ENCODE peak calls at places on chromosome 12, in eight cellular contexts. One of them, this sample, is unnamed.

GRCh38 chr12:96401061-96401871 is 1.0 kb upstream of the CDK17 start:
- DNase-seq in bronchial epithelial cell: peak; percentile 84
- DNase-seq in retinal pigment epithelial cell: no peak
- DNase-seq in DND-41: peak; percentile 57
- DNase-seq in epithelial cell of esophagus: peak; percentile 62
- DNase-seq in WERI-Rb-1: no peak
- DNase-seq in GM23338: peak; percentile 53
- DNase-seq in dorsolateral prefrontal cortex: no peak
- DNase-seq in this sample: no peak

GRCh38 chr12:70885952-70886351 is 34.6 kb downstream of the PTPRR start:
- DNase-seq in DND-41: no peak
- DNase-seq in retinal pigment epithelial cell: no peak
- DNase-seq in GM23338: no peak
- DNase-seq in WERI-Rb-1: no peak
- DNase-seq in dorsolateral prefrontal cortex: no peak
- DNase-seq in bronchial epithelial cell: no peak
- DNase-seq in epithelial cell of esophagus: no peak
- DNase-seq in this sample: no peak

GRCh38 chr12:63747553-63747952 is 32.2 kb upstream of the RXYLT1 start:
- DNase-seq in GM23338: no peak
- DNase-seq in dorsolateral prefrontal cortex: no peak
- DNase-seq in retinal pigment epithelial cell: no peak
- DNase-seq in epithelial cell of esophagus: no peak
- DNase-seq in DND-41: no peak
- DNase-seq in WERI-Rb-1: no peak
- DNase-seq in bronchial epithelial cell: no peak
- DNase-seq in this sample: no peak

GRCh38 chr12:105835505-105835904 is 303.2 kb downstream of the NUAK1 start:
- DNase-seq in WERI-Rb-1: no peak
- DNase-seq in dorsolateral prefrontal cortex: no peak
- DNase-seq in bronchial epithelial cell: no peak
- DNase-seq in retinal pigment epithelial cell: no peak
- DNase-seq in epithelial cell of esophagus: no peak
- DNase-seq in GM23338: no peak
- DNase-seq in DND-41: no peak
- DNase-seq in this sample: no peak

GRCh38 chr12:46101121-46101869 is 110.9 kb upstream of the SCAF11 start:
- DNase-seq in WERI-Rb-1: no peak
- DNase-seq in bronchial epithelial cell: peak; percentile 61
- DNase-seq in epithelial cell of esophagus: peak; percentile 50
- DNase-seq in dorsolateral prefrontal cortex: no peak
- DNase-seq in DND-41: no peak
- DNase-seq in GM23338: no peak
- DNase-seq in retinal pigment epithelial cell: no peak
- DNase-seq in this sample: no peak

GRCh38 chr12:19988457-19988856 is 379.9 kb upstream of the PDE3A start:
- DNase-seq in retinal pigment epithelial cell: peak; percentile 64
- DNase-seq in GM23338: no peak
- DNase-seq in dorsolateral prefrontal cortex: no peak
- DNase-seq in epithelial cell of esophagus: no peak
- DNase-seq in WERI-Rb-1: no peak
- DNase-seq in DND-41: no peak
- DNase-seq in bronchial epithelial cell: no peak
- DNase-seq in this sample: no peak

GRCh38 chr12:116265361-116266128 is 11.9 kb downstream of the MED13L start:
- DNase-seq in GM23338: no peak
- DNase-seq in dorsolateral prefrontal cortex: no peak
- DNase-seq in retinal pigment epithelial cell: no peak
- DNase-seq in bronchial epithelial cell: no peak
- DNase-seq in WERI-Rb-1: no peak
- DNase-seq in DND-41: no peak
- DNase-seq in epithelial cell of esophagus: peak; percentile 29
- DNase-seq in this sample: no peak

GRCh38 chr12:30880061-30880460 is 46.5 kb upstream of the TSPAN11 start:
- DNase-seq in epithelial cell of esophagus: no peak
- DNase-seq in bronchial epithelial cell: no peak
- DNase-seq in DND-41: no peak
- DNase-seq in retinal pigment epithelial cell: no peak
- DNase-seq in dorsolateral prefrontal cortex: no peak
- DNase-seq in GM23338: no peak
- DNase-seq in WERI-Rb-1: no peak
- DNase-seq in this sample: no peak

GRCh38 chr12:127628655-127629054 is 638.3 kb upstream of the TMEM132C start:
- DNase-seq in epithelial cell of esophagus: no peak
- DNase-seq in dorsolateral prefrontal cortex: no peak
- DNase-seq in DND-41: no peak
- DNase-seq in WERI-Rb-1: no peak
- DNase-seq in GM23338: no peak
- DNase-seq in bronchial epithelial cell: no peak
- DNase-seq in retinal pigment epithelial cell: no peak
- DNase-seq in this sample: no peak

GRCh38 chr12:67366530-67367196 is 97.5 kb downstream of the CAND1 start:
- DNase-seq in bronchial epithelial cell: no peak
- DNase-seq in DND-41: no peak
- DNase-seq in retinal pigment epithelial cell: no peak
- DNase-seq in GM23338: no peak
- DNase-seq in epithelial cell of esophagus: no peak
- DNase-seq in WERI-Rb-1: no peak
- DNase-seq in dorsolateral prefrontal cortex: no peak
- DNase-seq in this sample: no peak

GRCh38 chr12:116672842-116673516 is 64.9 kb downstream of the SPRING1 start:
- DNase-seq in bronchial epithelial cell: no peak
- DNase-seq in dorsolateral prefrontal cortex: no peak
- DNase-seq in GM23338: no peak
- DNase-seq in WERI-Rb-1: no peak
- DNase-seq in epithelial cell of esophagus: no peak
- DNase-seq in retinal pigment epithelial cell: no peak
- DNase-seq in DND-41: peak; percentile 82
- DNase-seq in this sample: no peak

GRCh38 chr12:3313066-3313465 is 177.9 kb upstream of the PRMT8 start:
- DNase-seq in DND-41: no peak
- DNase-seq in WERI-Rb-1: no peak
- DNase-seq in bronchial epithelial cell: peak; percentile 68
- DNase-seq in dorsolateral prefrontal cortex: peak; percentile 66
- DNase-seq in epithelial cell of esophagus: peak; percentile 84
- DNase-seq in GM23338: no peak
- DNase-seq in retinal pigment epithelial cell: no peak
- DNase-seq in this sample: no peak

GRCh38 chr12:113473942-113474341 is 2.3 kb upstream of the LHX5 start:
- DNase-seq in retinal pigment epithelial cell: no peak
- DNase-seq in GM23338: peak; percentile 52
- DNase-seq in WERI-Rb-1: no peak
- DNase-seq in epithelial cell of esophagus: no peak
- DNase-seq in dorsolateral prefrontal cortex: no peak
- DNase-seq in DND-41: no peak
- DNase-seq in bronchial epithelial cell: no peak
- DNase-seq in this sample: no peak

GRCh38 chr12:17097674-17098073 is 491.7 kb upstream of the LMO3 start:
- DNase-seq in epithelial cell of esophagus: peak; percentile 1
- DNase-seq in GM23338: no peak
- DNase-seq in DND-41: no peak
- DNase-seq in retinal pigment epithelial cell: no peak
- DNase-seq in bronchial epithelial cell: no peak
- DNase-seq in dorsolateral prefrontal cortex: no peak
- DNase-seq in WERI-Rb-1: no peak
- DNase-seq in this sample: no peak

GRCh38 chr12:128798543-128799341 is 25.0 kb downstream of the SLC15A4 start:
- DNase-seq in DND-41: no peak
- DNase-seq in dorsolateral prefrontal cortex: no peak
- DNase-seq in retinal pigment epithelial cell: no peak
- DNase-seq in WERI-Rb-1: no peak
- DNase-seq in epithelial cell of esophagus: no peak
- DNase-seq in bronchial epithelial cell: no peak
- DNase-seq in GM23338: no peak
- DNase-seq in this sample: peak; percentile 24

DNA sequence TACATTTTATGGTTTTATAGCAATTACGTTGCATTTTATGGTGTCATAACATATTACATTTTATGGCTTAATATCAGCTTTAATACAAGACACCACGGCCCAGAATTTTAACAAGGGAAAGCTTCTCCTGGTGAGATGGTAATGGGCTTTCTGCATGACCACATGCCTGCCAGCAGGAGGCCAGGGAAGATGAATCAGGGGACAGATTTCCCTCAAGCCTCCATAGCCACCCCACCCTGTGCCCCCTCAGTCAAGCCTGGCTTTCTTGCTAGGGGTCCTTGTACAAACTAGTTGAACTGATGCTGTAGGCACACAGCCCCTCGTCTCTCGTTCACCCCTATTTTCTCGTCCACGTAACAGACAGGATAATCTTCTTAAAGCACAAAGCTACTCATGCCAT is 56.6 kb downstream of the HSPB8 start:
- DNase-seq in retinal pigment epithelial cell: no peak
- DNase-seq in DND-41: no peak
- DNase-seq in GM23338: peak; percentile 67
- DNase-seq in bronchial epithelial cell: no peak
- DNase-seq in dorsolateral prefrontal cortex: no peak
- DNase-seq in WERI-Rb-1: peak; percentile 37
- DNase-seq in epithelial cell of esophagus: no peak
- DNase-seq in this sample: no peak
- TF ChIP-seq CTCF in retinal pigment epithelial cell: peak; percentile 58
- TF ChIP-seq CTCF in DND-41: peak; percentile 19
- TF ChIP-seq CTCF in GM23338: peak; percentile 55
- TF ChIP-seq CTCF in bronchial epithelial cell: peak; percentile 2
- TF ChIP-seq CTCF in dorsolateral prefrontal cortex: no peak
- TF ChIP-seq CTCF in WERI-Rb-1: peak; percentile 80
- TF ChIP-seq CTCF in epithelial cell of esophagus: no peak
- TF ChIP-seq CTCF in this sample: peak; percentile 47

GRCh38 chr12:100211698-100212097 is 11.1 kb downstream of the ACTR6 start:
- DNase-seq in bronchial epithelial cell: no peak
- DNase-seq in WERI-Rb-1: no peak
- DNase-seq in epithelial cell of esophagus: no peak
- DNase-seq in DND-41: no peak
- DNase-seq in dorsolateral prefrontal cortex: no peak
- DNase-seq in retinal pigment epithelial cell: no peak
- DNase-seq in GM23338: no peak
- DNase-seq in this sample: no peak

GRCh38 chr12:100213016-100213891 is 12.6 kb downstream of the ACTR6 start:
- DNase-seq in WERI-Rb-1: no peak
- DNase-seq in dorsolateral prefrontal cortex: no peak
- DNase-seq in bronchial epithelial cell: no peak
- DNase-seq in epithelial cell of esophagus: no peak
- DNase-seq in DND-41: no peak
- DNase-seq in GM23338: no peak
- DNase-seq in retinal pigment epithelial cell: no peak
- DNase-seq in this sample: no peak

GRCh38 chr12:100215209-100215608 is 14.6 kb downstream of the ACTR6 start:
- DNase-seq in bronchial epithelial cell: peak; percentile 15
- DNase-seq in epithelial cell of esophagus: no peak
- DNase-seq in WERI-Rb-1: no peak
- DNase-seq in retinal pigment epithelial cell: no peak
- DNase-seq in dorsolateral prefrontal cortex: no peak
- DNase-seq in DND-41: no peak
- DNase-seq in GM23338: no peak
- DNase-seq in this sample: no peak

GRCh38 chr12:100216337-100216736 is 15.7 kb downstream of the ACTR6 start:
- DNase-seq in DND-41: no peak
- DNase-seq in retinal pigment epithelial cell: no peak
- DNase-seq in epithelial cell of esophagus: no peak
- DNase-seq in WERI-Rb-1: no peak
- DNase-seq in GM23338: no peak
- DNase-seq in dorsolateral prefrontal cortex: no peak
- DNase-seq in bronchial epithelial cell: no peak
- DNase-seq in this sample: no peak

DNA sequence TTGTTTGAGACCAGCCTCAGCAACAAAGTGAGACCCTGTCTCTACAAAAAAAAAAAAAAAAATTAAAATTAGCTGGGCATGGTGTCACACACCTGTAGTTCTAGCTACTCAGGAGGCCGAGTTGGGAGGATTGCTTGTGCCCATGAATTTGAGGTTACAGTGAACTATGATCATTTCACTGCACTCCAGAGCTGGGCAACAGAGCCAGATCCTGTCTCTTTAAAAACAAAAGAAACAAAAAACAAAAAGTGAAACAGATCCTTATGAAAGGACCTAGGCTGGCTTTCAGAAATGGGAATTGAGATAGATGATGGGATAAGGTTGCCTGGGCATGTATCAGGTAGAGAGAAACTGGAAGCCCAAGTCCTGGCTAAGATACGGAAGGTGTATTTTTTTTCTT is 13.9 kb downstream of the ACTR6 start:
- DNase-seq in WERI-Rb-1: no peak
- DNase-seq in epithelial cell of esophagus: no peak
- DNase-seq in GM23338: no peak
- DNase-seq in DND-41: no peak
- DNase-seq in bronchial epithelial cell: no peak
- DNase-seq in retinal pigment epithelial cell: no peak
- DNase-seq in dorsolateral prefrontal cortex: no peak
- DNase-seq in this sample: no peak
- TF ChIP-seq CTCF in WERI-Rb-1: no peak
- TF ChIP-seq CTCF in epithelial cell of esophagus: no peak
- TF ChIP-seq CTCF in GM23338: no peak
- TF ChIP-seq CTCF in DND-41: no peak
- TF ChIP-seq CTCF in bronchial epithelial cell: no peak
- TF ChIP-seq CTCF in retinal pigment epithelial cell: no peak
- TF ChIP-seq CTCF in dorsolateral prefrontal cortex: no peak
- TF ChIP-seq CTCF in this sample: no peak

GRCh38 chr12:94660436-94660835 is 10.1 kb upstream of the TMCC3 start:
- DNase-seq in dorsolateral prefrontal cortex: no peak
- DNase-seq in retinal pigment epithelial cell: no peak
- DNase-seq in DND-41: no peak
- DNase-seq in bronchial epithelial cell: peak; percentile 97
- DNase-seq in epithelial cell of esophagus: peak; percentile 95
- DNase-seq in WERI-Rb-1: no peak
- DNase-seq in GM23338: no peak
- DNase-seq in this sample: no peak

GRCh38 chr12:94659531-94659930 is 9.2 kb upstream of the TMCC3 start:
- DNase-seq in GM23338: no peak
- DNase-seq in bronchial epithelial cell: no peak
- DNase-seq in retinal pigment epithelial cell: no peak
- DNase-seq in epithelial cell of esophagus: no peak
- DNase-seq in DND-41: no peak
- DNase-seq in dorsolateral prefrontal cortex: no peak
- DNase-seq in WERI-Rb-1: no peak
- DNase-seq in this sample: no peak

DNA sequence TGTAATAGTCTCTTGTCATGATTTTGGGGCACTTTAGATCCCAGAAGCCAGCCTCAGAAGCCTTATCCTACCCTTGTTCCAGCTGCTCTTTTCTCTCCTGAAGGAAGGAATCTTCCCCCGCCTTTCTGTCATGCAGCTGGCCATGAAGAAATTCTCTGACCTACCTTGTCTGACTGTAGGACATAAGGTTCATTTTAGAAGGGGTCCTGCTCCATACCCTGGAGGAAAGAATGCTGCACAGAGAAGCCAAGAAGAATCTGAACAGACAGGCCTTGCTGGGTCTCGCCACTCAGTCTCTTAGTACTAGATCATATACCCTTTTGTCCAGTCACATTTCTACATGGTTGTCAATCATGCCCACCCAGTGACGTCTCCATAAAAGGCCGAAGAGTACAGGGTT is 6.2 kb upstream of the TMCC3 start:
- DNase-seq in GM23338: no peak
- DNase-seq in bronchial epithelial cell: no peak
- DNase-seq in retinal pigment epithelial cell: no peak
- DNase-seq in DND-41: no peak
- DNase-seq in epithelial cell of esophagus: no peak
- DNase-seq in dorsolateral prefrontal cortex: no peak
- DNase-seq in WERI-Rb-1: no peak
- DNase-seq in this sample: no peak
- TF ChIP-seq CTCF in GM23338: no peak
- TF ChIP-seq CTCF in bronchial epithelial cell: no peak
- TF ChIP-seq CTCF in retinal pigment epithelial cell: no peak
- TF ChIP-seq CTCF in DND-41: no peak
- TF ChIP-seq CTCF in epithelial cell of esophagus: no peak
- TF ChIP-seq CTCF in dorsolateral prefrontal cortex: no peak
- TF ChIP-seq CTCF in WERI-Rb-1: no peak
- TF ChIP-seq CTCF in this sample: no peak

GRCh38 chr12:5576011-5576410 is 144.1 kb downstream of the NTF3 start:
- DNase-seq in GM23338: no peak
- DNase-seq in retinal pigment epithelial cell: no peak
- DNase-seq in WERI-Rb-1: no peak
- DNase-seq in dorsolateral prefrontal cortex: no peak
- DNase-seq in bronchial epithelial cell: no peak
- DNase-seq in epithelial cell of esophagus: no peak
- DNase-seq in DND-41: no peak
- DNase-seq in this sample: no peak
- TF ChIP-seq CTCF in GM23338: no peak
- TF ChIP-seq CTCF in retinal pigment epithelial cell: no peak
- TF ChIP-seq CTCF in WERI-Rb-1: no peak
- TF ChIP-seq CTCF in dorsolateral prefrontal cortex: no peak
- TF ChIP-seq CTCF in bronchial epithelial cell: no peak
- TF ChIP-seq CTCF in epithelial cell of esophagus: no peak
- TF ChIP-seq CTCF in DND-41: no peak
- TF ChIP-seq CTCF in this sample: no peak